ENCODE peak calls at places on chromosomes 2 and 18, in eight cellular contexts. E is body of pancreas, W is fibroblast of lung, L is lung, P is brain microvascular endothelial cell, H is upper lobe of right lung, K is WERI-Rb-1, V is tibial artery. B is an unnamed sample. For H3K36me3, the result is how much of the 10 kb centered on the place peaks cover.

GRCh38 chr18:68314403-68314802 is 400.5 kb downstream of the TMX3 start:
- DNase-seq in E (no peak), W (no peak), L (no peak), P (peak), H (no peak), K (no peak), V (no peak), B (no peak)

GRCh38 chr18:70280007-70280925 is 8.6 kb upstream of the SOCS6 start:
- DNase-seq in E (peak), W (no peak), L (no peak), P (no peak), H (no peak), K (no peak), V (no peak), B (peak)

GRCh38 chr18:3402962-3403585 is 46.9 kb upstream of the TGIF1 start:
- DNase-seq in E (no peak), W (peak), L (no peak), P (peak), H (no peak), K (no peak), V (no peak), B (no peak)

GRCh38 chr2:45505138-45505537 is 105.9 kb downstream of the SRBD1 start:
- DNase-seq in E (no peak), W (no peak), L (no peak), P (no peak), H (no peak), K (no peak), V (no peak), B (no peak)

GRCh38 chr2:56104951-56105350 is 78.8 kb upstream of the CCDC85A start:
- DNase-seq in E (no peak), W (no peak), L (no peak), P (no peak), H (no peak), K (peak), V (no peak), B (no peak)

GRCh38 chr2:113079123-113079522 is 11.4 kb downstream of the IL1F10 start:
- DNase-seq in E (no peak), W (no peak), L (no peak), P (no peak), H (no peak), K (no peak), V (no peak), B (no peak)

GRCh38 chr18:8003878-8004675 is 437.0 kb downstream of the PTPRM start:
- DNase-seq in E (no peak), W (peak), L (peak), P (peak), H (no peak), K (no peak), V (no peak), B (peak)

GRCh38 chr2:38168710-38169480 is 92.9 kb upstream of the CYP1B1 start:
- DNase-seq in E (no peak), W (peak), L (no peak), P (peak), H (no peak), K (no peak), V (no peak), B (no peak)

GRCh38 chr2:6977095-6977777 is 60.0 kb downstream of the RNF144A start:
- DNase-seq in E (peak), W (peak), L (peak), P (no peak), H (no peak), K (no peak), V (peak), B (peak)

GRCh38 chr2:13201924-13202323 is 485.2 kb downstream of the TRIB2 start:
- DNase-seq in E (no peak), W (peak), L (no peak), P (peak), H (no peak), K (no peak), V (no peak), B (no peak)

GRCh38 chr18:13545514-13545913 is 180.8 kb downstream of the FAM210A start:
- DNase-seq in E (no peak), W (no peak), L (no peak), P (no peak), H (no peak), K (no peak), V (no peak), B (no peak)

GRCh38 chr18:11950824-11951223 is 30.5 kb upstream of the IMPA2 start:
- DNase-seq in E (peak), W (no peak), L (no peak), P (no peak), H (no peak), K (no peak), V (no peak), B (no peak)

GRCh38 chr2:73297151-73297559 is 3.8 kb upstream of the EGR4 start:
- DNase-seq in E (no peak), W (no peak), L (no peak), P (peak), H (no peak), K (no peak), V (no peak), B (no peak)

GRCh38 chr2:48844418-48845155 is 89.1 kb upstream of the LHCGR start:
- DNase-seq in E (no peak), W (peak), L (no peak), P (no peak), H (no peak), K (no peak), V (no peak), B (no peak)

GRCh38 chr2:26696352-26696816 is 3.9 kb downstream of the KCNK3 start:
- DNase-seq in E (peak), W (no peak), L (no peak), P (peak), H (no peak), K (no peak), V (no peak), B (no peak)

GRCh38 chr2:181566643-181567042 is 90.3 kb downstream of the CERKL start:
- DNase-seq in E (no peak), W (no peak), L (no peak), P (no peak), H (no peak), K (no peak), V (no peak), B (no peak)

GRCh38 chr2:46748121-46748520 is 167.5 kb downstream of the MCFD2 start:
- DNase-seq in E (no peak), W (no peak), L (no peak), P (no peak), H (no peak), K (no peak), V (no peak), B (no peak)

GRCh38 chr2:101430161-101430560 is 42.9 kb upstream of the CREG2 start:
- DNase-seq in E (no peak), W (no peak), L (no peak), P (no peak), H (no peak), K (no peak), V (no peak), B (no peak)

GRCh38 chr2:119788751-119789150 is 29.0 kb downstream of the PTPN4 start:
- DNase-seq in E (no peak), W (no peak), L (no peak), P (no peak), H (no peak), K (no peak), V (no peak), B (no peak)

GRCh38 chr2:229620759-229621158 is 93.6 kb downstream of the DNER start:
- DNase-seq in E (no peak), W (no peak), L (no peak), P (no peak), H (no peak), K (no peak), V (no peak), B (no peak)

GRCh38 chr18:79513381-79514081 is 117.8 kb downstream of the NFATC1 start:
- DNase-seq in E (peak), W (no peak), L (no peak), P (no peak), H (peak), K (peak), V (peak), B (no peak)

GRCh38 chr18:48547456-48548403 is 8.9 kb downstream of the CTIF start:
- DNase-seq in E (no peak), W (peak), L (no peak), P (peak), H (no peak), K (no peak), V (peak), B (no peak)

GRCh38 chr2:160590664-160591063 is 97.1 kb upstream of the RBMS1 start:
- DNase-seq in E (no peak), W (no peak), L (no peak), P (no peak), H (no peak), K (no peak), V (no peak), B (no peak)

GRCh38 chr2:172943992-172944793 is 131.5 kb upstream of the MAP3K20 start:
- DNase-seq in E (no peak), W (no peak), L (no peak), P (no peak), H (no peak), K (no peak), V (no peak), B (peak)

GRCh38 chr2:236548179-236548918 is 21.3 kb upstream of the ACKR3 start:
- DNase-seq in E (no peak), W (peak), L (no peak), P (no peak), H (no peak), K (no peak), V (no peak), B (no peak)

GRCh38 chr2:111251711-111252110 is 131.0 kb downstream of the BCL2L11 start:
- DNase-seq in E (no peak), W (no peak), L (no peak), P (no peak), H (no peak), K (no peak), V (no peak), B (no peak)

GRCh38 chr2:157246212-157247067 is 11.1 kb upstream of the GALNT5 start:
- DNase-seq in E (no peak), W (peak), L (no peak), P (peak), H (no peak), K (no peak), V (no peak), B (no peak)

GRCh38 chr18:68394705-68395104 is 320.2 kb downstream of the TMX3 start:
- DNase-seq in E (no peak), W (peak), L (no peak), P (no peak), H (no peak), K (no peak), V (no peak), B (no peak)

GRCh38 chr2:127675335-127676261 is at the start of gene LIMS2:
- DNase-seq in E (no peak), W (no peak), L (no peak), P (no peak), H (peak), K (no peak), V (no peak), B (peak)

GRCh38 chr2:25673170-25674002 is at the start of gene DTNB:
- DNase-seq in E (peak), W (peak), L (peak), P (no peak), H (peak), K (peak), V (peak), B (peak)

DNA sequence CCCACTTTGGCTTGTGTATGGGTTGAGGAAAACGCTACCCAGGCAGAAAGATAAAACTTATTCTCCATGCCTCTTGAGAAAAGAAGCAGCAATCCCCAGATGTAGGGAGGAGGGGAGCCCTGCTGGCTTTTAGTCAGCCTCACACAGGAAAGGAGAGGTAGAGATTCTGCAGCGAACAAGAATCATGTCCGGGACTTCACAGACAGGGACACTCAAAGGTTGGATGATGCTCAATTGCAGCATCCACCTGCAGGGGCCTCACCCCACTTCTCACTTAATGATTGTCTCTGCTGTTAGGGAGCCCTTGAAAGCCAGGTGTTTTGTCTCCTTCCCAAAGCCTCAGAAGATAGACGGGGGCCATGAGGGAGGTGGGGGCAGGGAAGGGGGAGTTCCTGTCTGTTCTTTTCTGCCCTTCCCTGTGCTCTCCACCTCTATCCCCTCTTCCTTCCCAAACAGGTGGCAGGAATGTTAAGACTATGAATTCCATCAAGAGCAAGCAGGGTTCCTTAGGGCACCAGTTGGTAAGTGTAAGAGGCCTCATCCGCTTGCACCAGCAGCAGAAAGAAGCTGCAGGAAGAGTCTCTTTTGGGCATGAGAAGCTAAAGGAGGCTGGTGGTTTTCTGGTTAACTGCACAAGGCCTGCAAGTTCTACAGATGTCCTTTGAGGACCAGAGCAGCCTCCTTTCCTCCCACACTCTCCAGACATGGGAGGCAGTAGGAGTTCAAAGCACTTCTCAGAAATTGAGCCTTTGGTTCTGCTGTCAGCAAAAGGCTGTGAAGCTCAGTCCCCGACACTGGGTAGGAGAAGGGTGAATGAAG is 154.6 kb upstream of the TNP1 start:
- DNase-seq in E (no peak), W (no peak), L (no peak), P (no peak), H (no peak), K (no peak), V (no peak), B (no peak)
- H3K27ac ChIP-seq in E (no peak), W (no peak), L (no peak), P (no peak), H (no peak), K (no peak), V (no peak), B (no peak)

DNA sequence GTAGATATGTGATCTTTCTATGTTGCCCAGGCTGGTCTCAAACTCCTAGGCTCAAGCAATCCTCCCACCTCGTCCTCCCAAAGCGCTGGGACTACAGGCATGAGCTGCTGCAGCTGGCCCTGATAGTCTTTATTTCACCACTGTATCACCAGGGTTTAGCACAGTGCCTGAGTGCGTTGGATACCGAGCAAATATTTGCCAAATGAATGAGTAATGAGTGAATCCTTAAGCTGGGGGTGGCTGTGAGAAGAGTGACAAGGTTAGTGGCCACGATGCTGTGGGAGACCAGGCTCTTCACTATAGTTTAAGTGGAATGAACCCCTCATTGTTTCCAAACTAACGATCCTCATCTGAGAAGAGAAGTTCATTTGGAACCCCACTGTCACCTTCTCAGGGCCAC is 60.8 kb upstream of the FAM136A start:
- DNase-seq in E (no peak), W (no peak), L (no peak), P (no peak), H (no peak), K (no peak), V (no peak), B (no peak)
- H3K36me3 ChIP-seq in E (under half), W (under half), L (under half), P (under half), H (under half), K (under half), V (under half), B (under half)

DNA sequence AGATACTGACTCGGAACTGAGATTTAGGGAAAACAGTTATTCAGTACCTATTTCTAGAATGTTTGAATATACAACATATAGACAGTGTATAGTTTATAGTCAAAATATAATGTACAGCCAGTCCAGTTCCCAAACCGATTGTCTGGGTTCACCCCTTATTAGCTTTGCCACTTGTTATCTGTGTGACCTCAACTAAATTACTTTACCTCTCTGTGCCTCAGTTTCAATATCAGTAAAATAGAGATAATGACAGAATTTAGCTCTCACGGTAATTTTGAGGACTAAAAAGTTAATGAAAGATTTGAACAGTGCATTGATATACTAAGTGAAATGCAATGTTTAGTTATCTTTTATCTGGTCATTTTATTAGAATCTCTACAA is 750 bp upstream of the RIOK3 start:
- DNase-seq in E (no peak), W (no peak), L (no peak), P (no peak), H (no peak), K (no peak), V (no peak), B (no peak)
- H3K27ac ChIP-seq in E (peak), W (peak), L (peak), P (peak), H (peak), K (no peak), V (peak), B (peak)

DNA sequence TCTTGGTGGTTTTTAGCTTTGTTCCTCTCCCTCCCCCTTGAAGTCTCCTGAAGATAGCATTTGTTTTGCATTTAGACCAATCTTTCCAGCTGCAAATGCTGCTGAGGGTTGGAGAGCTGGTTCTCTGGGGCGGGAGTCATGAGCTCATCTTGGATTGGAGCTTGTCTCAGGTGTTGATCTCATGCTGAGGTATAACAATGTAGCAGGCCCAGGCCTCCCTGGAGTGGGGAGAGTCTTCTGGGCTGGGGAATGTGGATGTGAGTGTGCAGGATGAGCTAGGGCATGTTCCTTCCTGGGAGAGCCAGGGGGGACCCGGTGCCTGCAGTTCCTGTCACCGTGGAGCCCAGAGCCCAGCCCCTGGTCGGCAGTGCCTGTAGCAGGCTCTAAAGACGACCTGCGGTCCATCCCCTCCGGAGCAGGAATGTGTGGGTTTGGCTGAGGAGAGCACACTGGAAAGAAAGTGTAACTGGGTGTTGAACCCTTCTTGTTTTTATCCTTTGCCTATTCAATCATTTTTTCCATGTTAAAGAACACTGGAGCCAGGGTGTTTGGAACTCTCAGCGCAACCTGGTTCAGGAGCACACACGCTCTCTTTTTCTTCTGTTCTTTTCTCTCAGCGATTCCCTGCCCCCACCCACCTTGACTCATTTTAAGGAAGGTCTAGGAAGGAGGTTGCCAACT is 2.7 kb downstream of the ZNF532 start:
- DNase-seq in E (no peak), W (no peak), L (no peak), P (no peak), H (no peak), K (no peak), V (peak), B (peak)
- H3K36me3 ChIP-seq in E (under half), W (under half), L (under half), P (under half), H (under half), K (half or more), V (under half), B (under half)

GRCh38 chr2:169034256-169034655 is 3.1 kb upstream of the ABCB11 start:
- DNase-seq in E (no peak), W (no peak), L (no peak), P (peak), H (no peak), K (no peak), V (no peak), B (no peak)
- H3K27ac ChIP-seq in E (no peak), W (no peak), L (no peak), P (no peak), H (no peak), K (no peak), V (no peak), B (no peak)

B was measured in thyroid gland.